ENCODE peak calls at places on chromosome 19, in five cellular contexts. C is occipital lobe; D is tibial artery; Q is amniotic epithelial cell; W is stimulated activated CD4-positive, alpha-beta T cell treated with anti-CD3 and anti-CD28 coated beads, Interleukin-4, amount 100 ng/mL, for 48 hours. G is an unnamed sample.

GRCh38 chr19:58474997-58475713 is 997 bp upstream of the ZNF446 start:
- DNase-seq in D (no peak), W (no peak), Q (no peak), C (no peak), G (no peak)

GRCh38 chr19:16457195-16457953 is 14.4 kb downstream of the EPS15L1 start:
- DNase-seq in W (no peak), Q (peak; percentile 27), C (no peak), D (peak; percentile 32), G (no peak)

GRCh38 chr19:15836595-15837398 is 21.3 kb upstream of the OR10H1 start:
- DNase-seq in W (peak; percentile 93), Q (peak; percentile 86), D (peak; percentile 99), C (peak; percentile 88), G (peak; percentile 70)

GRCh38 chr19:39197808-39198207 is 1.0 kb downstream of the NCCRP1 start:
- DNase-seq in Q (no peak), D (no peak), W (no peak), C (no peak), G (peak; percentile 38)

GRCh38 chr19:1206733-1207301 is 1.2 kb downstream of the STK11 start:
- DNase-seq in C (no peak), D (no peak), Q (peak; percentile 26), W (no peak), G (no peak)

GRCh38 chr19:6125571-6125989 is 9.9 kb upstream of the ACSBG2 start:
- DNase-seq in D (peak; percentile 58), Q (peak; percentile 72), W (peak; percentile 28), C (no peak), G (peak; percentile 87)

GRCh38 chr19:14517446-14517839 is 754 bp downstream of the DNAJB1 start:
- DNase-seq in W (no peak), Q (no peak), C (no peak), D (no peak), G (no peak)

GRCh38 chr19:3632098-3632497 is 5.5 kb upstream of the CACTIN start:
- DNase-seq in W (no peak), Q (no peak), C (no peak), D (no peak), G (no peak)

GRCh38 chr19:10761443-10762242 is 43.8 kb downstream of the DNM2 start:
- DNase-seq in C (no peak), Q (no peak), D (no peak), W (no peak), G (no peak)

GRCh38 chr19:7575426-7576040 is 20.1 kb upstream of the CAMSAP3 start:
- DNase-seq in C (no peak), W (no peak), Q (peak; percentile 5), D (no peak), G (peak; percentile 55)

GRCh38 chr19:5948697-5949564 is 29.0 kb downstream of the RANBP3 start:
- DNase-seq in D (no peak), C (no peak), W (no peak), Q (peak; percentile 48), G (no peak)

GRCh38 chr19:7492142-7493055 is 3.6 kb upstream of the PEX11G start:
- DNase-seq in C (no peak), W (peak; percentile 54), D (no peak), Q (peak; percentile 83), G (no peak)

GRCh38 chr19:8585894-8586750 is 8.9 kb upstream of the MYO1F start:
- DNase-seq in W (no peak), D (no peak), C (no peak), Q (peak; percentile 44), G (peak; percentile 74)

GRCh38 chr19:33390120-33390907 is 16.8 kb downstream of the CEBPG start:
- DNase-seq in D (peak; percentile 78), W (no peak), Q (peak; percentile 14), C (peak; percentile 50), G (no peak)

GRCh38 chr19:47099576-47100050 is 14.0 kb downstream of the ZC3H4 start:
- DNase-seq in D (no peak), Q (no peak), W (no peak), C (no peak), G (no peak)

GRCh38 chr19:16031872-16032200 is 44.5 kb upstream of the TPM4 start:
- DNase-seq in C (no peak), Q (no peak), W (no peak), D (no peak), G (no peak)

GRCh38 chr19:50178320-50178719 is 15.2 kb upstream of the IZUMO2 start:
- DNase-seq in Q (no peak), C (no peak), W (no peak), D (no peak), G (no peak)

GRCh38 chr19:14333101-14333871 is 48.0 kb upstream of the ADGRE5 start:
- DNase-seq in W (no peak), D (no peak), Q (peak; percentile 14), C (no peak), G (no peak)

GRCh38 chr19:38759590-38760003 is 13.7 kb downstream of the LGALS7 start:
- DNase-seq in D (no peak), C (no peak), Q (peak; percentile 39), W (no peak), G (no peak)

GRCh38 chr19:42217522-42218442 is at the start of gene DEDD2:
- DNase-seq in W (peak; percentile 97), Q (peak; percentile 89), D (peak; percentile 97), C (peak; percentile 95), G (peak; percentile 96)

GRCh38 chr19:3387645-3388589 is 21.5 kb downstream of the NFIC start:
- DNase-seq in Q (no peak), D (peak; percentile 85), C (peak; percentile 89), W (no peak), G (peak; percentile 91)

GRCh38 chr19:35943542-35944301 is 7.5 kb downstream of the LRFN3 start:
- DNase-seq in D (no peak), Q (no peak), W (no peak), C (no peak), G (no peak)

GRCh38 chr19:17121736-17122293 is 46.2 kb downstream of the MYO9B start:
- DNase-seq in Q (peak; percentile 84), C (no peak), W (no peak), D (no peak), G (no peak)

GRCh38 chr19:1173160-1173844 is 766 bp downstream of the SBNO2 start:
- DNase-seq in C (no peak), W (no peak), Q (no peak), D (no peak), G (no peak)

G was measured in T47D.